ENCODE peak calls at places on chromosome 21, in four cellular contexts. One of them, this sample, is unnamed.
A peak's percentile ranks its signal among the peaks of the same experiment; 100 is the strongest.

GRCh38 chr21:17519965-17520364 is 7.1 kb downstream of the CXADR start:
- DNase-seq in fibroblast of mammary gland: no peak
- DNase-seq in prostate gland: no peak
- DNase-seq in A549: no peak
- DNase-seq in this sample: no peak

GRCh38 chr21:17537299-17537698 is 24.5 kb downstream of the CXADR start:
- DNase-seq in A549: peak; percentile 31
- DNase-seq in fibroblast of mammary gland: no peak
- DNase-seq in prostate gland: peak; percentile 16
- DNase-seq in this sample: peak; percentile 42

GRCh38 chr21:35399002-35399401 is 349.9 kb upstream of the RUNX1 start:
- DNase-seq in prostate gland: no peak
- DNase-seq in fibroblast of mammary gland: no peak
- DNase-seq in A549: no peak
- DNase-seq in this sample: no peak

GRCh38 chr21:36232641-36233040 is 76.0 kb downstream of the DOP1B start:
- DNase-seq in fibroblast of mammary gland: no peak
- DNase-seq in prostate gland: peak; percentile 80
- DNase-seq in A549: no peak
- DNase-seq in this sample: no peak

GRCh38 chr21:27418338-27418737 is 451.4 kb upstream of the ADAMTS5 start:
- DNase-seq in prostate gland: no peak
- DNase-seq in A549: no peak
- DNase-seq in fibroblast of mammary gland: no peak
- DNase-seq in this sample: no peak

GRCh38 chr21:15309022-15309590 is 244.3 kb upstream of the NRIP1 start:
- DNase-seq in fibroblast of mammary gland: peak; percentile 31
- DNase-seq in A549: no peak
- DNase-seq in prostate gland: no peak
- DNase-seq in this sample: no peak

GRCh38 chr21:14554948-14555347 is 8.8 kb upstream of the SAMSN1 start:
- DNase-seq in prostate gland: no peak
- DNase-seq in A549: no peak
- DNase-seq in fibroblast of mammary gland: peak; percentile 34
- DNase-seq in this sample: peak; percentile 7

GRCh38 chr21:27423073-27423472 is 456.2 kb upstream of the ADAMTS5 start:
- DNase-seq in prostate gland: no peak
- DNase-seq in fibroblast of mammary gland: peak; percentile 97
- DNase-seq in A549: no peak
- DNase-seq in this sample: peak; percentile 83

GRCh38 chr21:40837456-40837855 is 9.5 kb downstream of the DSCAM start:
- DNase-seq in fibroblast of mammary gland: no peak
- DNase-seq in A549: no peak
- DNase-seq in prostate gland: no peak
- DNase-seq in this sample: no peak

GRCh38 chr21:41110664-41111063 is 57.3 kb upstream of the BACE2 start:
- DNase-seq in fibroblast of mammary gland: no peak
- DNase-seq in A549: no peak
- DNase-seq in prostate gland: no peak
- DNase-seq in this sample: no peak

GRCh38 chr21:25509862-25510261 is 97.4 kb downstream of the MRPL39 start:
- DNase-seq in A549: no peak
- DNase-seq in fibroblast of mammary gland: no peak
- DNase-seq in prostate gland: no peak
- DNase-seq in this sample: no peak

GRCh38 chr21:33546076-33546475 is 3.2 kb downstream of the SON start:
- DNase-seq in fibroblast of mammary gland: no peak
- DNase-seq in A549: no peak
- DNase-seq in prostate gland: no peak
- DNase-seq in this sample: no peak

GRCh38 chr21:29939859-29940245 is at the start of gene GRIK1:
- DNase-seq in fibroblast of mammary gland: peak; percentile 2
- DNase-seq in prostate gland: peak; percentile 5
- DNase-seq in A549: no peak
- DNase-seq in this sample: no peak

GRCh38 chr21:35086357-35086756 is 37.3 kb upstream of the RUNX1 start:
- DNase-seq in prostate gland: no peak
- DNase-seq in A549: no peak
- DNase-seq in fibroblast of mammary gland: peak; percentile 55
- DNase-seq in this sample: peak; percentile 35

GRCh38 chr21:26448751-26449150 is 124.3 kb downstream of the CYYR1 start:
- DNase-seq in prostate gland: no peak
- DNase-seq in A549: no peak
- DNase-seq in fibroblast of mammary gland: peak; percentile 67
- DNase-seq in this sample: peak; percentile 52

GRCh38 chr21:17708541-17709265 is 96.0 kb upstream of the BTG3 start:
- DNase-seq in prostate gland: no peak
- DNase-seq in A549: no peak
- DNase-seq in fibroblast of mammary gland: no peak
- DNase-seq in this sample: no peak

GRCh38 chr21:35448876-35449599 is 399.9 kb upstream of the RUNX1 start:
- DNase-seq in prostate gland: no peak
- DNase-seq in fibroblast of mammary gland: no peak
- DNase-seq in A549: no peak
- DNase-seq in this sample: no peak

GRCh38 chr21:28737671-28738279 is 254.9 kb downstream of the LTN1 start:
- DNase-seq in prostate gland: no peak
- DNase-seq in A549: no peak
- DNase-seq in fibroblast of mammary gland: no peak
- DNase-seq in this sample: peak; percentile 62

GRCh38 chr21:26116456-26117011 is 54.0 kb downstream of the APP start:
- DNase-seq in A549: no peak
- DNase-seq in prostate gland: peak; percentile 28
- DNase-seq in fibroblast of mammary gland: peak; percentile 82
- DNase-seq in this sample: peak; percentile 48

GRCh38 chr21:26162081-26162480 is 8.5 kb downstream of the APP start:
- DNase-seq in fibroblast of mammary gland: no peak
- DNase-seq in prostate gland: no peak
- DNase-seq in A549: no peak
- DNase-seq in this sample: no peak

GRCh38 chr21:23936224-23936623 is 1671.1 kb downstream of the MRPL39 start:
- DNase-seq in A549: peak; percentile 0
- DNase-seq in prostate gland: no peak
- DNase-seq in fibroblast of mammary gland: peak; percentile 5
- DNase-seq in this sample: peak; percentile 33

GRCh38 chr21:20259035-20259867 is 739.0 kb upstream of the NCAM2 start:
- DNase-seq in fibroblast of mammary gland: no peak
- DNase-seq in prostate gland: no peak
- DNase-seq in A549: no peak
- DNase-seq in this sample: no peak

DNA sequence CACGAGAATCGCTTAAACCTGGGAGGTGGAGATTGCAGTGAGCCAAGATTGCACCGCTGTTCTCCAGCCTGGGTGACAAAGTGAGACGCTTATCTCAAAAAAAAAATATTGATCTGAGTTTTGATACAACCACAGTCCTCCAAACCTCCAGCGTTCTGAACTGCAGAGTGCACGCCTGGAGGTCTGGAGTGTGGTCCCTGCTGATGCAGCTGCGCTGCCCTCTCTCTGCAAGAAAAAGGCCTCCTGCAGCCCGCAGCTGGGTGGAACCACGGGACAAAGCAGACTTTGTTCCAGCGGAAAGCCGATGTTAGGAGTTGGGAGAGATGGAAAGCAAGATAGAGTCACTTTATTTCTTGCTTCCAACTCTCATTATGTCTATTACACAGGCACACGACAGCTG is 144.9 kb upstream of the SOD1 start:
- DNase-seq in fibroblast of mammary gland: no peak
- DNase-seq in prostate gland: peak; percentile 29
- DNase-seq in A549: no peak
- DNase-seq in this sample: no peak
- TF ChIP-seq CTCF in fibroblast of mammary gland: no peak
- TF ChIP-seq CTCF in prostate gland: no peak
- TF ChIP-seq CTCF in A549: no peak
- TF ChIP-seq CTCF in this sample: no peak

GRCh38 chr21:45468971-45469272 is 64.0 kb downstream of the COL18A1 start:
- DNase-seq in A549: no peak
- DNase-seq in fibroblast of mammary gland: no peak
- DNase-seq in prostate gland: no peak
- DNase-seq in this sample: no peak

GRCh38 chr21:45469273-45470086 is 64.5 kb downstream of the COL18A1 start:
- DNase-seq in fibroblast of mammary gland: no peak
- DNase-seq in A549: no peak
- DNase-seq in prostate gland: no peak
- DNase-seq in this sample: no peak

GRCh38 chr21:45468051-45468970 is 63.3 kb downstream of the COL18A1 start:
- DNase-seq in A549: no peak
- DNase-seq in prostate gland: no peak
- DNase-seq in fibroblast of mammary gland: no peak
- DNase-seq in this sample: no peak

GRCh38 chr21:45471229-45472052 is 66.5 kb downstream of the COL18A1 start:
- DNase-seq in prostate gland: no peak
- DNase-seq in A549: peak; percentile 18
- DNase-seq in fibroblast of mammary gland: peak; percentile 94
- DNase-seq in this sample: peak; percentile 93

DNA sequence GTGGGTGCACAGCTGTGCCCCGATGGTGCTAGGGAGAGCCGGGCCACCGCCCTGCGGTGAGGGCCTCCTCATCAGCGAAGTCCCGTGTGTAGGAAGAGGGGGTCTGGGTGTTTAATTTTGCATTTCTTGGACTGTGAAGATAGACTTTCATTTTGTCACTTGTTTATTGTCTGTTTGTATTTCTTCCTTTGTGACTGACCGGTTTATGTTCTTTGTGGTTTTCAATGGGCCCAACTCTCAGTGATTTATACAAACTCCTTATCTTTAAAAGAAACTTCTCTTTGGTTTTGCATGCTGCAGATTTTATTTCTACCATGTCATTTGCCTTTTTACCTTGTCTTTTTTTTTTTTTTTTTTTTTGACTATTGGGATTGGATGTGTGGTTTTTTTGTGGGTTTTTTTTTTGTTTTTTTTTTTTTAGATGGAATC is 65.1 kb downstream of the COL18A1 start:
- DNase-seq in A549: no peak
- DNase-seq in prostate gland: no peak
- DNase-seq in fibroblast of mammary gland: peak; percentile 19
- DNase-seq in this sample: no peak
- H3K4me3 ChIP-seq in A549: no peak overlapping the region
- H3K4me3 ChIP-seq in prostate gland: no peak overlapping the region
- H3K4me3 ChIP-seq in fibroblast of mammary gland: no peak overlapping the region
- H3K4me3 ChIP-seq in this sample: no peak overlapping the region

DNA sequence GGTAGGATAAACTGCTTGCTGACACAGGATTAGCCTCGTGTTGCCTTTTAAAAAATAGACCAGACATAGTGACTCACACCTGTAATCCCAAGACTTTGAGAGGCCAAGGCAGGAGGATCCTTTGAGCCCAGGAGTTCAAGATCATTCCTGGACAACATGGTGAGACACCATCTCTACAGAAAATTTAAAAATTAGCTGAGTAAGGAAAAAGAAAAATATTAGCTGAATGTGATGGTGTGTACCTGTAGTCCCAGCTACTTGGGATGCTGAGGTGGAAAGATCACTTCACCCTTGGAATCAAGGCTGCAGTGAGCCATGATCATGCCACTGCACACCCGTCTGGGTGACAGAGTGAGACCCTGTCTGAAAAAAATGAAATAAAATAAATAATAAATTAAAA is 82.0 kb downstream of the ETS2 start:
- DNase-seq in fibroblast of mammary gland: no peak
- DNase-seq in prostate gland: no peak
- DNase-seq in A549: no peak
- DNase-seq in this sample: no peak
- TF ChIP-seq CTCF in fibroblast of mammary gland: no peak
- TF ChIP-seq CTCF in prostate gland: no peak
- TF ChIP-seq CTCF in A549: no peak
- TF ChIP-seq CTCF in this sample: no peak

GRCh38 chr21:37916795-37917142 is 512 bp upstream of the KCNJ6 start:
- DNase-seq in A549: peak; percentile 49
- DNase-seq in fibroblast of mammary gland: no peak
- DNase-seq in prostate gland: no peak
- DNase-seq in this sample: no peak

GRCh38 chr21:37915516-37915915 is 741 bp downstream of the KCNJ6 start:
- DNase-seq in prostate gland: no peak
- DNase-seq in A549: no peak
- DNase-seq in fibroblast of mammary gland: no peak
- DNase-seq in this sample: no peak

GRCh38 chr21:37914211-37914900 is 1.9 kb downstream of the KCNJ6 start:
- DNase-seq in A549: no peak
- DNase-seq in prostate gland: no peak
- DNase-seq in fibroblast of mammary gland: no peak
- DNase-seq in this sample: peak; percentile 15

GRCh38 chr21:37917612-37918011 is 1.4 kb upstream of the KCNJ6 start:
- DNase-seq in fibroblast of mammary gland: peak; percentile 17
- DNase-seq in prostate gland: no peak
- DNase-seq in A549: peak; percentile 33
- DNase-seq in this sample: peak; percentile 59

GRCh38 chr21:37915941-37916794 is at the start of gene KCNJ6:
- DNase-seq in A549: peak; percentile 58
- DNase-seq in fibroblast of mammary gland: peak; percentile 38
- DNase-seq in prostate gland: peak; percentile 14
- DNase-seq in this sample: peak; percentile 45
- H3K4me3 ChIP-seq in A549: peak within 1 kb of the TSS; percentile 59
- H3K4me3 ChIP-seq in fibroblast of mammary gland: no peak within 1 kb of the TSS
- H3K4me3 ChIP-seq in prostate gland: peak within 1 kb of the TSS; percentile 0
- H3K4me3 ChIP-seq in this sample: peak within 1 kb of the TSS; percentile 24

GRCh38 chr21:43827015-43827611 is 37.7 kb downstream of the RRP1 start:
- DNase-seq in prostate gland: no peak
- DNase-seq in A549: peak; percentile 41
- DNase-seq in fibroblast of mammary gland: peak; percentile 78
- DNase-seq in this sample: peak; percentile 59

GRCh38 chr21:43825610-43825935 is 36.2 kb downstream of the RRP1 start:
- DNase-seq in A549: no peak
- DNase-seq in fibroblast of mammary gland: no peak
- DNase-seq in prostate gland: no peak
- DNase-seq in this sample: no peak

GRCh38 chr21:43824883-43825609 is 35.7 kb downstream of the RRP1 start:
- DNase-seq in fibroblast of mammary gland: no peak
- DNase-seq in prostate gland: no peak
- DNase-seq in A549: no peak
- DNase-seq in this sample: no peak

GRCh38 chr21:43826623-43826974 is 37.2 kb downstream of the RRP1 start:
- DNase-seq in fibroblast of mammary gland: no peak
- DNase-seq in prostate gland: no peak
- DNase-seq in A549: no peak
- DNase-seq in this sample: no peak

DNA sequence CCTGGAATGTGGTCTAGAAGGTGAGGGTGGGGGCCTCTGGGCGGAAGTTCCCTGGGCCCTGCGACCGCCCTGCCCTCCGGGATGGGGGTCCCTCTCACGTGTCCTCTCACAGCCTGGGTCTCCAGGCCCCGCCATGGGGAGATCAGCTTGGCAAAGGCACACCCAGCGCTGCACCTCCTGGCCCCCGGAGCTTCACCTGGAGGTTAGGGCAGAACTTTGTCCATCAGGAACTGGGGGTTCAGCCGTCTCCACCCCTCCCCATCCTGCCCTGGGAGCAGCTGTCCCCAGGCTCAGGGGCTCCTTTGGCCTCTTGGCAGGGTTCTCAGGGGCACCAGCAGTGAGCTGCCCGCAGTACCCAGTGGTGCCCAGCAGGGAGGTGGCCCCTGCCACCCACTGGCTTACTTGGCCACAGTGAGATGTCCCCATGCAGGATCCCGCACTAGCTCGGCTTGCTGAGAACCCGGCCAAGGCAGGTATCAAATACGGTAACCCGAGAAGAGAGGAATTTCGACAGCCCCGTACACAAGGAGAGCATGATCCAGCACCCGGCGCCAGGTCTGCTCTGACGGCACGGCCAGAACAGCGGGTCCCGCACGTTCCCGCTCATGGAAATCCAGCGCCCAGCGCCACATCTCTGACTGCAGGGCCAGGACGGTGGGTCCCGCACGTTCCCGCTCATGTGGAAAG is 36.7 kb downstream of the RRP1 start:
- DNase-seq in prostate gland: peak; percentile 41
- DNase-seq in fibroblast of mammary gland: no peak
- DNase-seq in A549: peak; percentile 13
- DNase-seq in this sample: no peak
- TF ChIP-seq CTCF in prostate gland: peak; percentile 11
- TF ChIP-seq CTCF in fibroblast of mammary gland: no peak
- TF ChIP-seq CTCF in A549: no peak
- TF ChIP-seq CTCF in this sample: no peak

This sample was measured in fibroblast of pulmonary artery.